ENCODE peak calls at places on chromosomes 12 and 14, in four cellular contexts. S is hepatocyte, Q is RWPE1, W is AG04450. J is an unnamed sample.
A peak's percentile ranks its signal among the peaks of the same experiment; 100 is the strongest.

GRCh38 chr14:79074501-79074900 is 904.3 kb downstream of the NRXN3 start:
- DNase-seq in W (no peak), S (no peak), Q (no peak), J (no peak)

GRCh38 chr14:103696466-103697071 is 18.7 kb downstream of the XRCC3 start:
- DNase-seq in W (peak; percentile 73), Q (no peak), S (no peak), J (peak; percentile 53)

GRCh38 chr12:108789546-108789945 is 58.2 kb upstream of the CORO1C start:
- DNase-seq in Q (no peak), S (no peak), W (no peak), J (no peak)

GRCh38 chr14:32980887-32981501 is 42.3 kb downstream of the NPAS3 start:
- DNase-seq in W (no peak), Q (no peak), S (no peak), J (no peak)

GRCh38 chr14:105267820-105268548 is 19.7 kb downstream of the BTBD6 start:
- DNase-seq in W (no peak), Q (no peak), S (no peak), J (no peak)

GRCh38 chr12:71393625-71394024 is 46.0 kb upstream of the LGR5 start:
- DNase-seq in Q (no peak), S (no peak), W (no peak), J (no peak)

GRCh38 chr12:89932950-89933349 is 224.3 kb upstream of the ATP2B1 start:
- DNase-seq in Q (no peak), W (no peak), S (no peak), J (no peak)

GRCh38 chr12:14613718-14614117 is 46.0 kb upstream of the PLBD1 start:
- DNase-seq in W (no peak), S (no peak), Q (no peak), J (no peak)

GRCh38 chr12:105358789-105359188 is 28.3 kb downstream of the C12orf75 start:
- DNase-seq in W (no peak), Q (no peak), S (no peak), J (no peak)

GRCh38 chr12:110546339-110546738 is 36.8 kb downstream of the PPTC7 start:
- DNase-seq in S (peak; percentile 8), Q (peak; percentile 67), W (peak; percentile 61), J (no peak)

GRCh38 chr12:114681149-114681849 is 2.7 kb downstream of the TBX3 start:
- DNase-seq in Q (no peak), S (no peak), W (no peak), J (no peak)

GRCh38 chr12:42446761-42447160 is 120.8 kb downstream of the PPHLN1 start:
- DNase-seq in Q (no peak), S (no peak), W (no peak), J (no peak)
- H3K27ac ChIP-seq in Q (no peak overlapping the region), S (no peak overlapping the region), W (no peak overlapping the region), J (no peak overlapping the region)

DNA sequence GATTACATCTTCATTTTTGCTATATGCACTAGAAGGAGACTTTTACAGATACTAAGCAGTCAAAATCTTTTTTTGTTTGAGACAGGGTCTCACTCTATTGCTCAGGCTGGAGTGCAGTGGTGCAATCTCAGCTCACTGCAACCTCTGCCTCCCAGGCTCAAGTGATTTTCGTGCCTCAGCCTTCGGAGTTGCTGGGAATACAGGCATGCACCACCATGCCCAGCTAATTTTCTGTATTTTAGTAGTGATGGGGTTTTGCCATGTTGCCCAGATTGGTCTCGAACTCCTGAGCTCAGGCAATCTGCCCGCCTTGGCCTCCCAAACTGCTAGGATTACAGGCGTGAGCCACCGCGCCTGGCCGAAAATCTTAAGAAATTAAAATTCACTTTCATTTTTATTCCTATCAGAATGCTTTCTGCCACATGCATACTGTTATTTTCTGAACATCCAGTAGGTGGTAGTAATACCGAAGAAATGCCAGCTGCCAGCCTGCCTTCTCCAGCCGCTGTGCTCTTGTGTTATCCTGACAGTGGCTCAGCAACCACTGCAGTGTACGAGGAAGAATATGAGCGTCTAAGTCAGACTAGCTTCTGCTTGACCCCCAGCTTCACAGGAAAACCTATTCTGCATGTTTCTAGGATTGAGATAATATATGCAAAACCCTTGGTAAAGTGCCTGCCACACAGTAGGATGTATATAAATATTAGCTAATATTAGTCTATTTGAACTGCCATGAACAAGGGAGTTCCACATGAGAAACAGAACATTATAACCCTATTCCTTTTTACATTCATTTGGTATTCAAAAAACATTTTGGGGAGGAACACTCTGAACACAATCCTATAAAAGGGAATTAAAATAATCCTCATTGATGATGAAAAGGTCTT is 54.2 kb downstream of the RPAP3 start:
- DNase-seq in W (peak; percentile 42), Q (peak; percentile 30), S (peak; percentile 81), J (peak; percentile 61)
- TF ChIP-seq CTCF in W (peak; percentile 72), Q (peak; percentile 50), S (peak; percentile 77), J (peak; percentile 82)

DNA sequence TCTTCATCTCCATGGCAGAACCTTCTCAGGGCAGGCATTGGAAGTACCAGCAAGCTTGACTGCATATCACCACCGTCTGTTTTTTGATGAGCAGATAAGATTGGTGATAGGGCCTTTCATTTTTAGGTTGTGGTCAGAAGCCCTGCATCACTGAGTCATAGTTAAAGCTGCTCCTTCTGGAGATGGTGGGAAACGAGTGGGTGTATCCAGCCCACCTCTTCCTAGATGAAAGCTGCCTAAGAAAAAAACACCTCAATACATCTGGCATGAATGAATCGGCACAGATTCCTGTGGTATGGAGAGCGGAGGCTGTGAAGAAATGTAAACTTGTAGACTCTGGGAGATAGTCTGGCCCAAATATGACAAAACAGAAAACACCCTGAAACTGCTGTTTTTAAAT is 248.7 kb upstream of the EGLN3 start:
- DNase-seq in W (no peak), Q (no peak), S (no peak), J (no peak)
- H3K27ac ChIP-seq in W (no peak overlapping the region), Q (no peak overlapping the region), S (no peak overlapping the region), J (no peak overlapping the region)

GRCh38 chr14:81148635-81149034 is 72.1 kb downstream of the GTF2A1 start:
- DNase-seq in W (no peak), S (no peak), Q (no peak), J (no peak)
- TF ChIP-seq CTCF in W (no peak), S (no peak), Q (no peak), J (no peak)

GRCh38 chr14:23915559-23915958 is 38.0 kb upstream of the DHRS4 start:
- DNase-seq in S (no peak), W (no peak), Q (no peak), J (no peak)
- H3K27ac ChIP-seq in S (no peak overlapping the region), W (no peak overlapping the region), Q (no peak overlapping the region), J (no peak overlapping the region)

DNA sequence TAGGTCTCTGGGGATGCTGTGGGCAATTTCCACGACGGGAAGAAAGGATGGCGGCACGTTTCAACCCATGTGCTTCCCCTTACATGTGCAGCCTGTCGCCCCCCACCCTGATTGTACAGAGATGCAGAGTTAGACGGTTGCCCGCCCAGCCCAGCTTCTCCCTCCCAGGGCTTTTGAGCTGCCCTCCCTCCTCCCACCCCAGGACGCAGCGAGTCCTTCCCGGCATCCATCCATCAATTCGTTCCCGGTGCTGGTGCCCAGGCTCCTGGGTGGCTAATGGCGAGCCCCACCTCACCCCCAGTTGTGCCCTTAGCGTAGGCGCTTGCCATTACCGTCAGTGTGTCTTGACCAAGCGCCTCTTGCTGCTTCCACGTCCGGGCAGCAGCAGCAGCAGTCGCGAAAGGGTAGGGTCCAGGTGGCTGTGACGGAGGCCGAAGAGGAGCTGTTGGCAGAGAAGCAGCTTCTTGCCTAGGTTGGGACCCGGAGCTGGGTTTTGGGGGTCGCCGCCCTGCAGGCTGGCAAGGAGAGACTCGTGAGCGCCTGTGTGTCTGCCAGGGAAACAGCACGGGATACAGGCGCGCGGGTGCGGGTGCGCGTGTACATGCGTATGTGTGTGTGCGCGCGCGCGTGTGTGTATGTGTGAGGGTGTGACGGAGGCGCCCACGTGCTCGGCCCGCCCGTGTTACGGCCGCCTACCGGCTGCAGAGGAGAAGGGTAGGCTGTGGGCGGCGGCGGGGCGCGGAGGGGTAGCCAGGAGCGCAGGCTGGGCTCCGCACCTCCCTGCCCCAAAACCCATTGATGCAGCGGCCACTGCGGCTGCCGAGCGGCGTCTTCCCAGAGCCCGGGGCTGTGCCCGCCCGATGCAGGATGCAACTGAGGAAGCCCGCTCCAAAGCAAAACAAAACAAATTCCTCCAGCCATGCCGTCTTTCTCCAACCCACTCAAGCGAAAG is at the start of gene SLC6A15:
- DNase-seq in Q (peak; percentile 73), S (peak; percentile 85), W (no peak), J (no peak)
- TF ChIP-seq CTCF in Q (peak; percentile 65), S (peak; percentile 40), W (peak; percentile 51), J (no peak)